ENCODE peak calls at places on chromosomes 13 and 19, in eight cellular contexts. J is neuronal stem cell, S is right atrium auricular region, F is M059J, C is NCI-H69, R is HEK293T, Y is amniotic stem cell, E is amygdala. W is an unnamed sample.

GRCh38 chr19:768424-768823 is 17.5 kb downstream of the MISP start:
- DNase-seq in J (no peak), S (no peak), F (peak; percentile 78), C (no peak), R (no peak), Y (peak; percentile 83), E (no peak), W (peak; percentile 94)

GRCh38 chr19:15354557-15355296 is 22.4 kb upstream of the BRD4 start:
- DNase-seq in J (no peak), S (no peak), F (no peak), C (no peak), R (no peak), Y (no peak), E (no peak), W (no peak)

GRCh38 chr13:45331981-45332830 is 8.8 kb downstream of the TPT1 start:
- DNase-seq in J (no peak), S (peak; percentile 77), F (peak; percentile 84), C (peak; percentile 40), R (no peak), Y (no peak), E (no peak), W (peak; percentile 80)

GRCh38 chr19:34837262-34837661 is 64.2 kb upstream of the ZNF599 start:
- DNase-seq in J (no peak), S (peak; percentile 65), F (peak; percentile 3), C (peak; percentile 57), R (no peak), Y (no peak), E (no peak), W (no peak)

GRCh38 chr19:21934593-21934992 is 76.2 kb downstream of the ZNF208 start:
- DNase-seq in J (no peak), S (no peak), F (no peak), C (no peak), R (no peak), Y (no peak), E (no peak), W (no peak)

GRCh38 chr13:90416519-90416918 is 931.0 kb upstream of the MIR17HG start:
- DNase-seq in J (peak; percentile 9), S (no peak), F (peak; percentile 81), C (no peak), R (no peak), Y (peak; percentile 47), E (no peak), W (peak; percentile 47)

GRCh38 chr13:111474136-111475002 is 153.9 kb downstream of the TEX29 start:
- DNase-seq in J (peak; percentile 54), S (peak; percentile 50), F (peak; percentile 29), C (peak; percentile 96), R (peak; percentile 54), Y (peak; percentile 1), E (no peak), W (peak; percentile 66)

GRCh38 chr13:49652691-49653305 is 24.5 kb downstream of the ARL11 start:
- DNase-seq in J (peak; percentile 36), S (no peak), F (peak; percentile 26), C (peak; percentile 77), R (peak; percentile 74), Y (no peak), E (no peak), W (no peak)

GRCh38 chr19:2887391-2887914 is 13.3 kb upstream of the ZNF57 start:
- DNase-seq in J (no peak), S (no peak), F (peak; percentile 66), C (peak; percentile 82), R (peak; percentile 45), Y (no peak), E (peak; percentile 40), W (peak; percentile 71)

GRCh38 chr19:33248954-33249613 is 23.4 kb upstream of the SLC7A10 start:
- DNase-seq in J (no peak), S (no peak), F (peak; percentile 63), C (no peak), R (no peak), Y (no peak), E (no peak), W (no peak)

GRCh38 chr13:95641961-95642621 is 2.4 kb downstream of the DZIP1 start:
- DNase-seq in J (peak; percentile 6), S (no peak), F (no peak), C (peak; percentile 71), R (no peak), Y (peak; percentile 11), E (peak; percentile 25), W (peak; percentile 79)

GRCh38 chr13:30047154-30047874 is 196.9 kb upstream of the UBL3 start:
- DNase-seq in J (no peak), S (no peak), F (peak; percentile 55), C (no peak), R (no peak), Y (no peak), E (no peak), W (peak; percentile 43)

GRCh38 chr13:67726979-67727378 is 496.8 kb upstream of the PCDH9 start:
- DNase-seq in J (no peak), S (no peak), F (no peak), C (peak; percentile 61), R (no peak), Y (no peak), E (no peak), W (no peak)

GRCh38 chr19:43984687-43985000 is 656 bp downstream of the ZNF155 start:
- DNase-seq in J (no peak), S (no peak), F (no peak), C (no peak), R (no peak), Y (no peak), E (no peak), W (no peak)

GRCh38 chr13:42852102-42852501 is 70.7 kb downstream of the FAM216B start:
- DNase-seq in J (no peak), S (no peak), F (no peak), C (no peak), R (no peak), Y (no peak), E (no peak), W (no peak)

GRCh38 chr13:32538234-32538620 is 368 bp downstream of the N4BP2L2 start:
- DNase-seq in J (no peak), S (no peak), F (peak; percentile 67), C (peak; percentile 62), R (peak; percentile 27), Y (no peak), E (peak; percentile 45), W (no peak)

GRCh38 chr19:41882568-41883462 is at the start of gene ARHGEF1:
- DNase-seq in J (no peak), S (no peak), F (peak; percentile 45), C (peak; percentile 82), R (no peak), Y (no peak), E (peak; percentile 21), W (peak; percentile 50)

GRCh38 chr13:79314652-79315051 is 91.4 kb downstream of the RBM26 start:
- DNase-seq in J (no peak), S (no peak), F (no peak), C (no peak), R (no peak), Y (no peak), E (no peak), W (no peak)

GRCh38 chr13:94056362-94056990 is 423.0 kb downstream of the DCT start:
- DNase-seq in J (no peak), S (no peak), F (no peak), C (no peak), R (no peak), Y (no peak), E (no peak), W (no peak)

GRCh38 chr13:43238341-43239083 is 215.1 kb downstream of the DNAJC15 start:
- DNase-seq in J (no peak), S (no peak), F (no peak), C (peak; percentile 88), R (no peak), Y (no peak), E (no peak), W (no peak)

GRCh38 chr19:19642506-19643157 is 825 bp downstream of the GMIP start:
- DNase-seq in J (no peak), S (no peak), F (peak; percentile 26), C (peak; percentile 76), R (no peak), Y (no peak), E (no peak), W (peak; percentile 34)

W was measured in astrocyte of the hippocampus.